ENCODE peak calls at places on chromosomes 16 and 17, in four cellular contexts. One of them, this sample, is unnamed.
A peak's percentile ranks its signal among the peaks of the same experiment; 100 is the strongest.

GRCh38 chr16:85759631-85760419 is 8.9 kb upstream of the C16orf74 start:
- DNase-seq in neural progenitor cell: no peak
- DNase-seq in BJ: no peak
- DNase-seq in Karpas-422: peak; percentile 90
- DNase-seq in this sample: no peak

GRCh38 chr17:66506641-66507040 is 204.2 kb downstream of the PRKCA start:
- DNase-seq in BJ: no peak
- DNase-seq in neural progenitor cell: no peak
- DNase-seq in Karpas-422: no peak
- DNase-seq in this sample: no peak

GRCh38 chr17:72414967-72415853 is 294.4 kb downstream of the SOX9 start:
- DNase-seq in BJ: no peak
- DNase-seq in neural progenitor cell: no peak
- DNase-seq in Karpas-422: no peak
- DNase-seq in this sample: no peak

GRCh38 chr16:23504076-23504452 is 6.2 kb downstream of the GGA2 start:
- DNase-seq in BJ: peak; percentile 14
- DNase-seq in Karpas-422: no peak
- DNase-seq in neural progenitor cell: no peak
- DNase-seq in this sample: no peak

GRCh38 chr16:3401719-3402397 is 843 bp downstream of the ZNF174 start:
- DNase-seq in Karpas-422: peak; percentile 63
- DNase-seq in neural progenitor cell: peak; percentile 50
- DNase-seq in BJ: no peak
- DNase-seq in this sample: no peak

GRCh38 chr17:42760652-42761581 is at the start of gene RAMP2:
- DNase-seq in Karpas-422: no peak
- DNase-seq in BJ: no peak
- DNase-seq in neural progenitor cell: peak; percentile 75
- DNase-seq in this sample: no peak

GRCh38 chr16:88359008-88359407 is 23.8 kb upstream of the ZNF469 start:
- DNase-seq in neural progenitor cell: no peak
- DNase-seq in BJ: no peak
- DNase-seq in Karpas-422: no peak
- DNase-seq in this sample: no peak

GRCh38 chr17:57819273-57819672 is 30.6 kb downstream of the MRPS23 start:
- DNase-seq in Karpas-422: no peak
- DNase-seq in BJ: no peak
- DNase-seq in neural progenitor cell: no peak
- DNase-seq in this sample: no peak

GRCh38 chr16:19463468-19464315 is 46.0 kb downstream of the TMC5 start:
- DNase-seq in neural progenitor cell: no peak
- DNase-seq in Karpas-422: no peak
- DNase-seq in BJ: no peak
- DNase-seq in this sample: no peak

GRCh38 chr17:42680331-42680808 is 1.3 kb downstream of the CCR10 start:
- DNase-seq in BJ: no peak
- DNase-seq in neural progenitor cell: no peak
- DNase-seq in Karpas-422: no peak
- DNase-seq in this sample: no peak

GRCh38 chr17:51419476-51419875 is 159.1 kb downstream of the UTP18 start:
- DNase-seq in BJ: no peak
- DNase-seq in Karpas-422: no peak
- DNase-seq in neural progenitor cell: no peak
- DNase-seq in this sample: no peak

GRCh38 chr16:3259829-3260228 is 3.4 kb upstream of the MEFV start:
- DNase-seq in Karpas-422: no peak
- DNase-seq in BJ: no peak
- DNase-seq in neural progenitor cell: no peak
- DNase-seq in this sample: no peak

GRCh38 chr16:22933173-22933572 is 119.2 kb downstream of the HS3ST2 start:
- DNase-seq in neural progenitor cell: peak; percentile 7
- DNase-seq in BJ: no peak
- DNase-seq in Karpas-422: no peak
- DNase-seq in this sample: no peak

GRCh38 chr16:58152246-58152868 is 23.2 kb upstream of the CFAP20 start:
- DNase-seq in Karpas-422: no peak
- DNase-seq in BJ: no peak
- DNase-seq in neural progenitor cell: no peak
- DNase-seq in this sample: no peak
- H3K4me3 ChIP-seq in Karpas-422: no peak overlapping the region
- H3K4me3 ChIP-seq in BJ: no peak overlapping the region
- H3K4me3 ChIP-seq in neural progenitor cell: no peak overlapping the region
- H3K4me3 ChIP-seq in this sample: no peak overlapping the region

DNA sequence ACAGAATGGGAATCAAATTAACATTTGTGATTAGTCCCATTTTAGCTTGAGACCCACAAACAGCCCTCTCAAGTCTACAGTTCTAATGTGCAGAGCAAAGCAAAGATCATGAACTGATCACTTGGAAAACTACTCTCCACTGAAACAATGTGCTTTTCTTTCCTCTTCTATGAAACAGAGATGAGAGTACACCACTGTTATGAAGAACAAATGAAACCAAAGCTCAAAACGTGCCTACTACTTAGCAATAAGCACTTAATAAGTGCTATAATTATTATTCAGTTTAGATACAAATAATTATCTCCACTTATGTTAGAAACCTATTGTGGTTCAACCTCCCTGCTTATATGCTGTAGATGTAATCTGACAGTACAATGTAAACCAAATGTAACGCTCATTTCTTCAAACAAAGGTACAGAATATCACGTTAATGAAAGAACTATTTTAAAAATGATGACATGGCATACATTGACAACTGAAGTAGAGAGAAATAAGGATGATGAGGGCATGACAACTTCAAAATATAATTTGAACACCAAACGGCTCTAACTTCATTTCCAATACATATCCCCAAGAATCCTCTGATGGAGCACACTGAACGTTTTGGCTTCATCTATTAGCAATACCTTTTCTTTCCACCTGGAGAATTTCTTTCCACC is 2.0 kb downstream of the VPS35 start:
- DNase-seq in neural progenitor cell: no peak
- DNase-seq in BJ: no peak
- DNase-seq in Karpas-422: no peak
- DNase-seq in this sample: no peak
- H3K4me3 ChIP-seq in neural progenitor cell: peak overlapping the region; percentile 73
- H3K4me3 ChIP-seq in BJ: no peak overlapping the region
- H3K4me3 ChIP-seq in Karpas-422: peak overlapping the region; percentile 82
- H3K4me3 ChIP-seq in this sample: peak overlapping the region; percentile 86

GRCh38 chr16:1537763-1538289 is 4.4 kb downstream of the TMEM204 start:
- DNase-seq in BJ: no peak
- DNase-seq in Karpas-422: no peak
- DNase-seq in neural progenitor cell: no peak
- DNase-seq in this sample: no peak

GRCh38 chr16:1535391-1536291 is 2.2 kb downstream of the TMEM204 start:
- DNase-seq in neural progenitor cell: no peak
- DNase-seq in BJ: no peak
- DNase-seq in Karpas-422: no peak
- DNase-seq in this sample: no peak

GRCh38 chr16:1537138-1537577 is 3.7 kb downstream of the TMEM204 start:
- DNase-seq in Karpas-422: no peak
- DNase-seq in BJ: no peak
- DNase-seq in neural progenitor cell: no peak
- DNase-seq in this sample: no peak

GRCh38 chr16:1534021-1535020 is 855 bp downstream of the TMEM204 start:
- DNase-seq in neural progenitor cell: no peak
- DNase-seq in Karpas-422: no peak
- DNase-seq in BJ: no peak
- DNase-seq in this sample: no peak

DNA sequence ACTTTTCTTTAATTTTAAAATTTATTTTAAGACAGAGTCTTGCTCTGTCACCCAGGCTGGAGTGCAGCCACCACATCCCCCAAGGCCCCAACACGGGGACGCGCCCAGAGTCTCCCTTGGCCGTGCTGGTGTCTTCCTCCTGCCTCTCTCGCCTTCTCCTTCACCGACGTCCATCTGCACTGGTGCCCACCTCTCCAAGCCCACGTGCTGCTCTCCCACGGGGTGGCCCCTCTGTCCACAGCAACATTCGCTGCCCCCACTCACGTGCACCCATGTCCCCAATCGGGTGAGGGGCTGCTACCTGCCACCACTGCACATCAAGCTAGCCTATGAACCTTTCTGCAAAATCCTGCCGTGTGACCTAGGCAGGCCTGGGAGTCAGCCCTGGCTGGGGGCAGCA is 3.1 kb downstream of the TMEM204 start:
- DNase-seq in BJ: no peak
- DNase-seq in neural progenitor cell: no peak
- DNase-seq in Karpas-422: no peak
- DNase-seq in this sample: no peak
- H3K4me3 ChIP-seq in BJ: peak overlapping the region; percentile 20
- H3K4me3 ChIP-seq in neural progenitor cell: no peak overlapping the region
- H3K4me3 ChIP-seq in Karpas-422: no peak overlapping the region
- H3K4me3 ChIP-seq in this sample: no peak overlapping the region

DNA sequence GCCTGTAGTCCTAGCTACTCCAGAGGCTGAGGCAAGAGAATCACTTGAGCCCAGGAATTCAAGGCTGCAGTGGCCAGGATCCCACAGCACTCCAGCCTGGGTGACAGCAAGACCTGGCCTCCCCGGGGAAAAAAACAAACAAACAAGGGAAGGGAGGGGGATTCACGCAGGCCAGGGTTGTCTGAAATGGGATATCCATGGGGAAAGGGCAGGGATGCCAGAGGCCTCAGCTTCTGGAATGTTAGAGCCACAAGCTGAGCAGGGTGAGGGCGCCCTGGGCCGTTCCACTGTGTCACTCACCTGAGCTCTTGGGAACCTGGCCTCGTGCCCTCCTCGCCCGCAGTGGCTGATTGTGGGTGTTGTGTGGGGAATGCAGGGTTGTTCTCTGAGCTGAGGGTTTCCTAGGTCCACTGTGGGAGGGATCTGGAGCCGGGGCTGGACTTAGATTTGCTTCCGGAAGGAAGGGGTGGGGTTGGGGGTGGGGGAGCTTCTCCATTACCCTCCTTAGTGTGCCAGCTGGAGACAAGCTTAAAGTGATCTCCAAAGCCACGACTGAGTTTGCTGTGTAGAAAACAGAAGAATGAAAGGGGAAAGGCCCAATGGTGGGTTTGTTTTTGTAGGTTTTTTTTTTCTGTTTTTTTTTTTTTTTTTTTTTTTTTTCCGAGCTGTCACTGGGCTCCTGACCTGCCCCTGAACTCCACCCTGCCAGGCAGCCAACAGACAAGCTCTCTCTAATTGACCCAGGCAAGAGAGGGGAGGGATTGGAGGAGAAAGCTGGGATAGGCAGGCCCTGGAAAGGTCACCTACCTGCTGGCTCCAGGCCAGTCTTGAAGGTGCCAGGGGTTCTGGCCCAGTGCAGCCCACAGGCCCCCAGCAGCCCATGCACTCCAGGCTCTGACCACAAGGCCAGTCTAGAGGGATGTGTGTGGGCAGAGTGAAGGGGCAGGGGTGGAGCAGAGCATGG is at the start of gene SULT1A1:
- DNase-seq in BJ: no peak
- DNase-seq in Karpas-422: peak; percentile 51
- DNase-seq in neural progenitor cell: no peak
- DNase-seq in this sample: no peak
- H3K4me3 ChIP-seq in BJ: no peak within 1 kb of the TSS
- H3K4me3 ChIP-seq in Karpas-422: no peak within 1 kb of the TSS
- H3K4me3 ChIP-seq in neural progenitor cell: no peak within 1 kb of the TSS
- H3K4me3 ChIP-seq in this sample: no peak within 1 kb of the TSS

This sample was measured in skeletal muscle cell.